ENCODE peak calls at places on chromosomes 2 and 18, in nine cellular contexts. One of them, this sample, is unnamed. For H3K79me2 and H3K9me2, the result is how much of the 10 kb centered on the place peaks cover.

GRCh38 chr2:109201465-109202420 is 72.7 kb downstream of the SH3RF3 start:
- DNase-seq in hepatocyte: no peak
- DNase-seq in PC-9: no peak
- DNase-seq in MM.1S: peak
- DNase-seq in GM23248: no peak
- DNase-seq in HCT116: no peak
- DNase-seq in GM23338: no peak
- DNase-seq in Karpas-422: no peak
- DNase-seq in PC-3: no peak
- DNase-seq in this sample: no peak

GRCh38 chr18:2967820-2968219 is 45.1 kb downstream of the LPIN2 start:
- DNase-seq in PC-9: no peak
- DNase-seq in PC-3: no peak
- DNase-seq in HCT116: no peak
- DNase-seq in hepatocyte: no peak
- DNase-seq in GM23338: peak
- DNase-seq in Karpas-422: no peak
- DNase-seq in GM23248: no peak
- DNase-seq in MM.1S: no peak
- DNase-seq in this sample: no peak

GRCh38 chr18:44149706-44150105 is 531.0 kb upstream of the SETBP1 start:
- DNase-seq in GM23338: no peak
- DNase-seq in MM.1S: no peak
- DNase-seq in hepatocyte: peak
- DNase-seq in HCT116: no peak
- DNase-seq in PC-3: peak
- DNase-seq in GM23248: peak
- DNase-seq in Karpas-422: no peak
- DNase-seq in PC-9: peak
- DNase-seq in this sample: no peak

GRCh38 chr2:236679906-236680305 is 110.3 kb downstream of the ACKR3 start:
- DNase-seq in Karpas-422: no peak
- DNase-seq in HCT116: no peak
- DNase-seq in PC-9: no peak
- DNase-seq in MM.1S: no peak
- DNase-seq in GM23248: peak
- DNase-seq in GM23338: no peak
- DNase-seq in PC-3: peak
- DNase-seq in hepatocyte: peak
- DNase-seq in this sample: no peak

GRCh38 chr2:54500404-54501147 is 44.4 kb downstream of the SPTBN1 start:
- DNase-seq in PC-3: no peak
- DNase-seq in MM.1S: no peak
- DNase-seq in GM23338: no peak
- DNase-seq in PC-9: no peak
- DNase-seq in GM23248: no peak
- DNase-seq in Karpas-422: no peak
- DNase-seq in HCT116: no peak
- DNase-seq in hepatocyte: no peak
- DNase-seq in this sample: no peak

GRCh38 chr2:220144411-220144810 is 517.0 kb downstream of the SLC4A3 start:
- DNase-seq in GM23248: peak
- DNase-seq in HCT116: no peak
- DNase-seq in GM23338: no peak
- DNase-seq in PC-3: peak
- DNase-seq in MM.1S: no peak
- DNase-seq in hepatocyte: no peak
- DNase-seq in Karpas-422: no peak
- DNase-seq in PC-9: no peak
- DNase-seq in this sample: no peak

GRCh38 chr2:41414486-41415230 is 633.2 kb upstream of the PKDCC start:
- DNase-seq in PC-3: peak
- DNase-seq in GM23338: peak
- DNase-seq in Karpas-422: peak
- DNase-seq in PC-9: peak
- DNase-seq in HCT116: no peak
- DNase-seq in GM23248: peak
- DNase-seq in hepatocyte: peak
- DNase-seq in MM.1S: peak
- DNase-seq in this sample: peak

GRCh38 chr18:47545613-47546012 is 294.2 kb upstream of the SKOR2 start:
- DNase-seq in MM.1S: no peak
- DNase-seq in Karpas-422: no peak
- DNase-seq in hepatocyte: no peak
- DNase-seq in PC-3: no peak
- DNase-seq in PC-9: no peak
- DNase-seq in GM23248: no peak
- DNase-seq in GM23338: peak
- DNase-seq in HCT116: no peak
- DNase-seq in this sample: no peak

GRCh38 chr2:127008265-127008664 is 98.7 kb downstream of the BIN1 start:
- DNase-seq in HCT116: no peak
- DNase-seq in GM23248: no peak
- DNase-seq in hepatocyte: no peak
- DNase-seq in Karpas-422: no peak
- DNase-seq in PC-3: no peak
- DNase-seq in GM23338: no peak
- DNase-seq in PC-9: no peak
- DNase-seq in MM.1S: no peak
- DNase-seq in this sample: no peak

GRCh38 chr2:127128508-127128907 is 21.6 kb upstream of the BIN1 start:
- DNase-seq in MM.1S: peak
- DNase-seq in PC-3: no peak
- DNase-seq in Karpas-422: peak
- DNase-seq in GM23338: peak
- DNase-seq in HCT116: peak
- DNase-seq in PC-9: no peak
- DNase-seq in hepatocyte: peak
- DNase-seq in GM23248: no peak
- DNase-seq in this sample: peak

GRCh38 chr2:198807131-198807530 is 650.6 kb downstream of the SATB2 start:
- DNase-seq in GM23248: peak
- DNase-seq in MM.1S: no peak
- DNase-seq in PC-9: no peak
- DNase-seq in PC-3: no peak
- DNase-seq in HCT116: no peak
- DNase-seq in GM23338: no peak
- DNase-seq in hepatocyte: no peak
- DNase-seq in Karpas-422: no peak
- DNase-seq in this sample: no peak

GRCh38 chr2:72921088-72921851 is 4.0 kb downstream of the EMX1 start:
- DNase-seq in GM23338: peak
- DNase-seq in hepatocyte: no peak
- DNase-seq in PC-3: no peak
- DNase-seq in MM.1S: no peak
- DNase-seq in GM23248: no peak
- DNase-seq in PC-9: no peak
- DNase-seq in Karpas-422: no peak
- DNase-seq in HCT116: no peak
- DNase-seq in this sample: no peak

GRCh38 chr2:8494589-8494988 is 187.3 kb upstream of the ID2 start:
- DNase-seq in PC-9: no peak
- DNase-seq in Karpas-422: no peak
- DNase-seq in PC-3: no peak
- DNase-seq in GM23248: no peak
- DNase-seq in HCT116: no peak
- DNase-seq in hepatocyte: no peak
- DNase-seq in GM23338: no peak
- DNase-seq in MM.1S: no peak
- DNase-seq in this sample: no peak

GRCh38 chr2:25504266-25504665 is 162.5 kb upstream of the DNMT3A start:
- DNase-seq in GM23338: no peak
- DNase-seq in PC-3: no peak
- DNase-seq in GM23248: no peak
- DNase-seq in hepatocyte: no peak
- DNase-seq in PC-9: no peak
- DNase-seq in Karpas-422: no peak
- DNase-seq in HCT116: no peak
- DNase-seq in MM.1S: no peak
- DNase-seq in this sample: no peak
- H3K27ac ChIP-seq in GM23338: no peak
- H3K27ac ChIP-seq in PC-3: no peak
- H3K27ac ChIP-seq in GM23248: no peak
- H3K27ac ChIP-seq in hepatocyte: no peak
- H3K27ac ChIP-seq in PC-9: no peak
- H3K27ac ChIP-seq in Karpas-422: no peak
- H3K27ac ChIP-seq in HCT116: no peak
- H3K27ac ChIP-seq in MM.1S: no peak
- H3K27ac ChIP-seq in this sample: no peak

GRCh38 chr2:128162266-128162665 is 71.3 kb downstream of the UGGT1 start:
- DNase-seq in hepatocyte: no peak
- DNase-seq in PC-3: no peak
- DNase-seq in PC-9: no peak
- DNase-seq in GM23338: no peak
- DNase-seq in Karpas-422: no peak
- DNase-seq in MM.1S: no peak
- DNase-seq in HCT116: no peak
- DNase-seq in GM23248: no peak
- DNase-seq in this sample: no peak
- H3K79me2 ChIP-seq in hepatocyte: under half
- H3K79me2 ChIP-seq in PC-3: under half
- H3K79me2 ChIP-seq in PC-9: under half
- H3K79me2 ChIP-seq in GM23338: under half
- H3K79me2 ChIP-seq in Karpas-422: half or more
- H3K79me2 ChIP-seq in MM.1S: under half
- H3K79me2 ChIP-seq in HCT116: under half
- H3K79me2 ChIP-seq in GM23248: under half
- H3K79me2 ChIP-seq in this sample: under half

GRCh38 chr2:165198181-165198580 is 5.7 kb downstream of the SCN3A start:
- DNase-seq in PC-9: no peak
- DNase-seq in GM23338: no peak
- DNase-seq in HCT116: no peak
- DNase-seq in Karpas-422: no peak
- DNase-seq in MM.1S: no peak
- DNase-seq in GM23248: no peak
- DNase-seq in hepatocyte: no peak
- DNase-seq in PC-3: no peak
- DNase-seq in this sample: no peak

GRCh38 chr2:165197346-165197745 is 6.5 kb downstream of the SCN3A start:
- DNase-seq in PC-3: no peak
- DNase-seq in GM23248: no peak
- DNase-seq in MM.1S: no peak
- DNase-seq in HCT116: no peak
- DNase-seq in Karpas-422: no peak
- DNase-seq in hepatocyte: no peak
- DNase-seq in PC-9: no peak
- DNase-seq in GM23338: no peak
- DNase-seq in this sample: no peak

GRCh38 chr2:165192729-165193128 is 11.1 kb downstream of the SCN3A start:
- DNase-seq in HCT116: no peak
- DNase-seq in PC-9: no peak
- DNase-seq in PC-3: no peak
- DNase-seq in MM.1S: no peak
- DNase-seq in GM23338: no peak
- DNase-seq in hepatocyte: no peak
- DNase-seq in Karpas-422: no peak
- DNase-seq in GM23248: no peak
- DNase-seq in this sample: peak

GRCh38 chr2:165196411-165196810 is 7.4 kb downstream of the SCN3A start:
- DNase-seq in GM23248: no peak
- DNase-seq in GM23338: no peak
- DNase-seq in MM.1S: no peak
- DNase-seq in hepatocyte: no peak
- DNase-seq in Karpas-422: no peak
- DNase-seq in PC-3: no peak
- DNase-seq in HCT116: no peak
- DNase-seq in PC-9: no peak
- DNase-seq in this sample: no peak

DNA sequence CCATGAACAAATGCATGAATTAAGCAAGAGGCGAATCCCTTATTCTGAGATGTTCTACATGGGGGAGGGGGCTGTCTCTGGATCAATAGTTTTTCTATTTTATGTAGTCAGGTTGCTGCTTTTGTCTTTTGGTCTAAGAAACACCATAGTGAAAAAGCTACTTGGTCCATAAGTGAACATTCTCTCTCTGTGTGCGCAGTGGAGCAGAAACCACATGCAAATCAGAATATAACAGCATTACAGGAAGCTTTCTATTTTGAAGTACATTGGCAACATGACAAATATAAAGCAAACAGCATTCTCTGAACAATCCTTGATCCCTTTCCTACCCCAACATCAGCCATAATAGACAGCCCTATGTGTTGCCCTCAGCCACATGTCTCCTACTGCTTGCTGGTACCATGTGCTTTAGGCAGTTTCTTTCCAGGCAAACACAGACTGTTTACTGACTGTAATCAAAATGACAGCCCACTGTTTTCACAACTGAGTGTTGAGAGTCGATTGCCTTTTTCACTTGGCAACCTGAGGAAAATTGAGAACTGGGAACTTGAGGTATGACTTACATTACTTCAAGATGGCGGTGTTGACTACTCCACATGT is 10.6 kb downstream of the SCN3A start:
- DNase-seq in hepatocyte: no peak
- DNase-seq in GM23248: no peak
- DNase-seq in GM23338: no peak
- DNase-seq in MM.1S: peak
- DNase-seq in Karpas-422: no peak
- DNase-seq in PC-9: no peak
- DNase-seq in PC-3: no peak
- DNase-seq in HCT116: no peak
- DNase-seq in this sample: peak
- H3K9me2 ChIP-seq in hepatocyte: under half
- H3K9me2 ChIP-seq in GM23248: under half
- H3K9me2 ChIP-seq in GM23338: under half
- H3K9me2 ChIP-seq in MM.1S: under half
- H3K9me2 ChIP-seq in Karpas-422: under half
- H3K9me2 ChIP-seq in PC-9: under half
- H3K9me2 ChIP-seq in PC-3: under half
- H3K9me2 ChIP-seq in HCT116: under half
- H3K9me2 ChIP-seq in this sample: under half

GRCh38 chr2:65367517-65367916 is 64.9 kb downstream of the SPRED2 start:
- DNase-seq in hepatocyte: peak
- DNase-seq in GM23248: peak
- DNase-seq in HCT116: no peak
- DNase-seq in PC-9: peak
- DNase-seq in PC-3: peak
- DNase-seq in Karpas-422: no peak
- DNase-seq in GM23338: no peak
- DNase-seq in MM.1S: no peak
- DNase-seq in this sample: no peak
- H3K27ac ChIP-seq in hepatocyte: peak
- H3K27ac ChIP-seq in GM23248: peak
- H3K27ac ChIP-seq in HCT116: peak
- H3K27ac ChIP-seq in PC-9: peak
- H3K27ac ChIP-seq in PC-3: peak
- H3K27ac ChIP-seq in Karpas-422: no peak
- H3K27ac ChIP-seq in GM23338: no peak
- H3K27ac ChIP-seq in MM.1S: no peak
- H3K27ac ChIP-seq in this sample: peak

DNA sequence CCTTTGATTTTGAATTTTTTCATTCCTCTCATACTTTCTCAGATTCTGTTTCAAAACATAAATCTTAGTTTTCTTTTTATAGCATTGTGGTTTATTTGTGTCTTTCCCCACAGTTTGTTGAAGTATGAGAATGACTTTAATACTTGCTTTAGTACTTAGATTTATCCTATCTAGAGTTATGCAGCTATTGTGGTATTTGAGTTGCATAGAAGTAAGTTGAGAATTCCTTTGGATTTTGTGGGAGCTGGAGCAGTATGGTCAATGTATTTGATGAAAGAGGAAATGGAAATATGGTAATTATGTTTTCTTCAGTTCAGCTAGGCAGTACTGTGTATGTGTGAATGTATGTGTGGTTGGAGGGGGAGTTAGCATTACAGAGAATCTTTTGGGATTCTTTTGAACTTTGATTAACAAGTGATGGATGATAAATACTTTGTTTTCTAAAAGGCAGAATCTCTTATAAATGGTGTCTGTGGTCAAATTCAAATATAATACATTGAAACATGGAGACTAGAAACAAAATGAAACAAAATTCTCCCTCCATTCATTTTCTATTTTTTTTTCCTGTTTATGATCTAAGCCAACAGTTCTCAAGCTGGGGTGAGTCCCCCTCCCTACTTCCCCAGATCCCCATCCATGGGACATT is 3.0 kb downstream of the ACVR2A start:
- DNase-seq in Karpas-422: no peak
- DNase-seq in MM.1S: no peak
- DNase-seq in GM23338: no peak
- DNase-seq in HCT116: no peak
- DNase-seq in hepatocyte: no peak
- DNase-seq in GM23248: no peak
- DNase-seq in PC-3: no peak
- DNase-seq in PC-9: no peak
- DNase-seq in this sample: no peak
- H3K79me2 ChIP-seq in Karpas-422: under half
- H3K79me2 ChIP-seq in MM.1S: under half
- H3K79me2 ChIP-seq in GM23338: half or more
- H3K79me2 ChIP-seq in HCT116: half or more
- H3K79me2 ChIP-seq in hepatocyte: half or more
- H3K79me2 ChIP-seq in GM23248: half or more
- H3K79me2 ChIP-seq in PC-3: half or more
- H3K79me2 ChIP-seq in PC-9: half or more
- H3K79me2 ChIP-seq in this sample: under half